ENCODE peak calls at places on chromosomes 16 and 17, in five cellular contexts. F, G, D, Z and P are unnamed samples. For H3K36me3 and H3K9me3, the result is how much of the 10 kb centered on the place peaks cover.

GRCh38 chr17:34369196-34369500 is 6.1 kb upstream of the CCL1 start:
- DNase-seq in F (no peak), G (no peak), D (no peak), Z (peak), P (no peak)

GRCh38 chr17:62059394-62059793 is 5.7 kb downstream of the MED13 start:
- DNase-seq in F (no peak), G (no peak), D (no peak), Z (no peak), P (no peak)

GRCh38 chr17:8685396-8685795 is 54.9 kb upstream of the MYH10 start:
- DNase-seq in F (no peak), G (no peak), D (peak), Z (no peak), P (no peak)

GRCh38 chr17:11598274-11599221 is at the start of gene DNAH9:
- DNase-seq in F (peak), G (peak), D (peak), Z (peak), P (peak)

GRCh38 chr17:12591336-12591735 is 74.4 kb upstream of the MYOCD start:
- DNase-seq in F (no peak), G (no peak), D (no peak), Z (no peak), P (no peak)

GRCh38 chr17:76920364-76921139 is 52.3 kb downstream of the MGAT5B start:
- DNase-seq in F (no peak), G (no peak), D (no peak), Z (no peak), P (no peak)

GRCh38 chr16:50276801-50277560 is 10.6 kb downstream of the ADCY7 start:
- DNase-seq in F (no peak), G (no peak), D (no peak), Z (no peak), P (no peak)

GRCh38 chr16:70410736-70411135 is 28.2 kb downstream of the ST3GAL2 start:
- DNase-seq in F (no peak), G (no peak), D (peak), Z (no peak), P (no peak)

GRCh38 chr16:82630219-82630618 is 3.5 kb downstream of the CDH13 start:
- DNase-seq in F (no peak), G (no peak), D (peak), Z (no peak), P (no peak)

GRCh38 chr17:27216836-27217235 is 77.1 kb upstream of the WSB1 start:
- DNase-seq in F (no peak), G (no peak), D (no peak), Z (no peak), P (no peak)

GRCh38 chr17:14464741-14465140 is 163.9 kb downstream of the HS3ST3B1 start:
- DNase-seq in F (no peak), G (no peak), D (peak), Z (no peak), P (no peak)

GRCh38 chr16:15777533-15778203 is 79.2 kb downstream of the MYH11 start:
- DNase-seq in F (no peak), G (peak), D (peak), Z (peak), P (no peak)

GRCh38 chr17:59093702-59094231 is 12.9 kb downstream of the TRIM37 start:
- DNase-seq in F (no peak), G (peak), D (peak), Z (no peak), P (peak)

GRCh38 chr16:73054732-73055481 is 7.0 kb upstream of the ZFHX3 start:
- DNase-seq in F (no peak), G (no peak), D (peak), Z (no peak), P (no peak)

GRCh38 chr17:72465191-72466024 is 344.6 kb downstream of the SOX9 start:
- DNase-seq in F (no peak), G (no peak), D (peak), Z (no peak), P (no peak)

GRCh38 chr16:4049031-4049430 is 67.2 kb downstream of the ADCY9 start:
- DNase-seq in F (no peak), G (no peak), D (no peak), Z (no peak), P (no peak)

GRCh38 chr17:13597723-13598347 is 3.9 kb downstream of the HS3ST3A1 start:
- DNase-seq in F (no peak), G (peak), D (peak), Z (no peak), P (no peak)

GRCh38 chr17:9080296-9080914 is 59.1 kb downstream of the NTN1 start:
- DNase-seq in F (no peak), G (no peak), D (no peak), Z (no peak), P (no peak)

GRCh38 chr16:73204359-73205152 is 156.6 kb upstream of the ZFHX3 start:
- DNase-seq in F (no peak), G (no peak), D (no peak), Z (no peak), P (no peak)

GRCh38 chr17:44345497-44346026 is 460 bp downstream of the GRN start:
- DNase-seq in F (peak), G (peak), D (peak), Z (peak), P (peak)

GRCh38 chr17:77778636-77779524 is 179.6 kb upstream of the TNRC6C start:
- DNase-seq in F (peak), G (no peak), D (peak), Z (no peak), P (peak)

GRCh38 chr17:1343554-1343953 is 56.5 kb downstream of the YWHAE start:
- DNase-seq in F (no peak), G (no peak), D (no peak), Z (no peak), P (no peak)

GRCh38 chr17:45050680-45051059 is 762 bp downstream of the DCAKD start:
- DNase-seq in F (peak), G (no peak), D (peak), Z (no peak), P (no peak)

GRCh38 chr17:7446669-7447068 is 1.8 kb downstream of the CHRNB1 start:
- DNase-seq in F (peak), G (no peak), D (no peak), Z (no peak), P (no peak)

GRCh38 chr17:21470861-21471260 is 94.7 kb downstream of the KCNJ12 start:
- DNase-seq in F (no peak), G (no peak), D (no peak), Z (peak), P (no peak)

GRCh38 chr17:31404028-31404949 is 12.8 kb downstream of the RAB11FIP4 start:
- DNase-seq in F (no peak), G (no peak), D (no peak), Z (no peak), P (no peak)

GRCh38 chr17:34091975-34092374 is 163.1 kb upstream of the CCL2 start:
- DNase-seq in F (no peak), G (no peak), D (no peak), Z (no peak), P (no peak)

DNA sequence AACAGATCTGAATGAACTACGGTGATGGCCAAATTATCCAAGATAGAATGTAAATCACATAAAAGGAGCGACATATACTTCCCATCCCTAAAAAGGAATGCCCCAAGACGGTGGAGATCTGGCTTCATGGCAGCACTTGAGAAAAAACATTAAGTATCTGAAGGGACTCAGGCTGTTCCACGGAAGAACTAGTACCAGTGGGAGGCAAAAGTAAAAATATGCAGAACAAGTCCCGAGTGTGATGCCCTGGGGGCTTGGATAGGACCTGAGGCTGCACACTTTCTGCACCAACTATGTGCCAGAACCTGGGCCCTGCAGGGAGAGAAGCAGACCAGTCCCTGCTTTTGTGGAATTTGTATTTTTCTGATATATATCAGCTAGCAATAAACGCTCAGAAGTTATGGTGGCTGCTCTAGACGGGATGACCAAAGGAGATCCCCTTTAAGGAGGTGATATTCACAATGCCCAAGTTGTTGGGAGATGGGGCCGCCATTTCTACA is 538 bp upstream of the CKLF start:
- DNase-seq in F (no peak), G (no peak), D (no peak), Z (no peak), P (no peak)
- TF ChIP-seq CTCF in F (no peak), G (no peak), D (no peak), Z (no peak), P (no peak)

GRCh38 chr16:30934827-30935557 is 11.6 kb downstream of the FBXL19 start:
- DNase-seq in F (no peak), G (peak), D (peak), Z (peak), P (no peak)
- H3K36me3 ChIP-seq in F (under half), G (under half), D (under half), Z (under half), P (under half)

GRCh38 chr17:70995997-70996396 is 826.7 kb downstream of the KCNJ2 start:
- DNase-seq in F (no peak), G (no peak), D (no peak), Z (no peak), P (no peak)
- H3K9me3 ChIP-seq in F (under half), G (under half), D (under half), Z (under half), P (under half)

DNA sequence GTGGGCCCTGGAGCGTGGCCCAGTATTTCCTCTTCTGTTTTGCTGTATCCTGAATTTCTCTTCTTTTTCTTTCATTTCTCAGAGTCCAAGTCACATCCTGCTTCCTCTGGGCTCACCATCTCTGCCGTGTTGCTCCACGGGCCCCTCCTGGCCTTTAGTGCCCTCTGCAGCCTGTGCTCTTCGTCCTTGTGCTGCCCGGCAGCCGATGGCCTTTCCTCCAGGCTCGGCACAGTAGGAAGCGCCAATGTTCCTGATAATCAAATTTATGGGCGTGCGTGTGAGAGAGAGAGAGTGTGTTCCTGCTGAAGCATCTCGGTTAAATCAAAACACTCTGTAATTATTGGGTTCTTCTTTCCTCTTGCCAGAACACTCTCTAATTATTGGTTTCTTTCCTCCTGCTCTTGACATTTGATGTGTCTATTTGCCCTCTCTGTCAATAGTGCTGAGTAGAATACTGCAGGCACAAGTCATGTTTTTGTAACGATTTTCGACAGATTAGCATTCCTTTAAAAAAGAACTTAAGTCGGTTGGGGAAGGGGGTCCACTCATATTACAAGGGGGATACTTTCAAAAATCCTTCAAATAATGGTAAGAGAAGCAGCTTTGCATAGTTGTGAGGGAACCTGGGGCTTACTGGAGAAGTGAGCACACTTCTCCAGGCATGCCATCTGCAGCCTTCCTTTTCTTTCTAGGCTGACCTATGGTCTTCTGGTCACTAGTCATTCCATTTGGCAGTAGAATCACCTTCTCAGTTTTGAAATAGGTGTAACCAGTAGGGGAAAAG is 126.6 kb downstream of the RPTOR start:
- DNase-seq in F (no peak), G (no peak), D (no peak), Z (no peak), P (no peak)
- TF ChIP-seq CTCF in F (no peak), G (no peak), D (no peak), Z (no peak), P (no peak)

GRCh38 chr16:1458977-1459341 is 14.6 kb upstream of the CCDC154 start:
- DNase-seq in F (peak), G (no peak), D (no peak), Z (peak), P (no peak)
- H3K36me3 ChIP-seq in F (under half), G (under half), D (under half), Z (under half), P (half or more)

GRCh38 chr16:48592839-48593429 is 17.0 kb downstream of the N4BP1 start:
- DNase-seq in F (no peak), G (no peak), D (no peak), Z (no peak), P (no peak)
- H3K9me3 ChIP-seq in F (under half), G (under half), D (under half), Z (under half), P (under half)

GRCh38 chr16:720990-721764 is at the start of gene ANTKMT:
- DNase-seq in F (peak), G (peak), D (peak), Z (peak), P (peak)
- TF ChIP-seq CTCF in F (no peak), G (no peak), D (no peak), Z (peak), P (no peak)

DNA sequence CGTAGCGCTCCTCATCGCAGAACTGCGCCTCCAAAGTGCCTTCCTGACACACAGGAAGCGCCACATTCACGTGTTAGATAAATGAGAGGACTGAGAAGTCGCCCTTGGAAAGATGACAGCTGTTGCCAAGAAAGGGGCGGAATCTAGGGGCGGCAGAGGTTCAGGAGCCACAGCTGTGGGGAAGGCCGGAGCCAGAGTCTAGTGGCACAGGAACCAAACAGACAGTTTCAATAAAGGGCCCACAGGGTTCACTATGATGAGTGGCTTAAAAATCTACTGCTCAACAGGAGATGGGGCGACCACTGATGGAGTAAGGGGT is 4.7 kb downstream of the FLCN start:
- DNase-seq in F (no peak), G (no peak), D (no peak), Z (no peak), P (no peak)
- H3K36me3 ChIP-seq in F (under half), G (half or more), D (under half), Z (under half), P (under half)